ENCODE peak calls at places on chromosomes 12 and 14, in seven cellular contexts. A is GM23248, L is astrocyte, X is lung, W is HCT116, Z is heart right ventricle, P is hepatocyte. N is an unnamed sample.

GRCh38 chr14:79253576-79253975 is 957.7 kb downstream of the DIO2 start:
- DNase-seq in A (no peak), X (no peak), L (no peak), P (no peak), W (no peak), Z (no peak), N (no peak)

GRCh38 chr14:59181804-59182203 is 6.7 kb upstream of the DAAM1 start:
- DNase-seq in W (no peak), X (no peak), P (no peak), A (no peak), L (no peak), Z (no peak), N (no peak)

GRCh38 chr14:85529803-85530574 is at the start of gene FLRT2:
- DNase-seq in P (peak; percentile 62), L (no peak), A (peak; percentile 78), Z (peak; percentile 42), W (no peak), X (no peak), N (peak; percentile 73)

GRCh38 chr14:89870335-89870734 is 84.2 kb downstream of the EFCAB11 start:
- DNase-seq in L (peak; percentile 31), W (no peak), X (no peak), Z (no peak), A (no peak), P (no peak), N (no peak)

GRCh38 chr14:64856528-64857445 is 22.9 kb downstream of the SPTB start:
- DNase-seq in L (peak; percentile 8), W (no peak), Z (no peak), A (no peak), P (no peak), X (no peak), N (no peak)

GRCh38 chr14:53814371-53814770 is 142.3 kb downstream of the BMP4 start:
- DNase-seq in Z (no peak), W (no peak), L (no peak), P (no peak), A (no peak), X (no peak), N (no peak)

GRCh38 chr14:95663226-95663797 is 22.9 kb upstream of the TCL1B start:
- DNase-seq in P (no peak), Z (no peak), X (no peak), W (no peak), A (no peak), L (no peak), N (no peak)

GRCh38 chr12:77166711-77167110 is 101.3 kb upstream of the E2F7 start:
- DNase-seq in P (no peak), W (no peak), A (peak; percentile 75), Z (no peak), X (no peak), L (peak; percentile 29), N (no peak)

GRCh38 chr12:11804130-11804529 is 154.7 kb downstream of the ETV6 start:
- DNase-seq in W (no peak), P (no peak), A (no peak), Z (no peak), X (no peak), L (no peak), N (no peak)

GRCh38 chr12:108850854-108851573 is 6.4 kb downstream of the SSH1 start:
- DNase-seq in Z (peak; percentile 62), X (no peak), A (peak; percentile 87), W (no peak), P (no peak), L (peak; percentile 83), N (peak; percentile 59)

GRCh38 chr14:101408077-101408831 is 153.0 kb upstream of the DIO3 start:
- DNase-seq in W (no peak), Z (no peak), P (no peak), X (no peak), L (peak; percentile 75), A (peak; percentile 85), N (no peak)

GRCh38 chr14:23562822-23563472 is 4.6 kb downstream of the AP1G2 start:
- DNase-seq in A (peak; percentile 48), L (no peak), X (no peak), P (peak; percentile 73), Z (no peak), W (no peak), N (peak; percentile 27)

GRCh38 chr12:124385219-124385969 is 90.5 kb downstream of the RFLNA start:
- DNase-seq in X (no peak), W (no peak), P (peak; percentile 51), A (peak; percentile 92), Z (no peak), L (peak; percentile 88), N (peak; percentile 94)

DNA sequence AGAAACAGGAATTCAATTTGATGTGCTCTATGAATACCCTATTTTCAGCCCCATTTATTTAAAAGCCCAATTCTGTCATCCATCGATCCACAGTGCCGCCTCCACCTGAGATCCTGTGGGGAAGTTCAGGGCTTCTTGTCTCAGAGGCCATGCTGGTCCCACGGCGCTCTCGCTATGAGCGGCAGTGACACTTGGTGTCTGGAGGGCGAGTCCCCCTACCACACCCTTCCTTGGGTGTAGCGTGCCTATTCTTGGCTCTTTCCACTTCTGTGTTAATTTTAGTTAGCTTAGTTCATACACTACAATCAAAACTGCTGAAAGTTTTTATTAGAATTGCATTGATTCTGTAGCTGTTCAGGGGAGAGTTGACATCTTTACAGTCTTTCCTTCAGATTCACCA is 73.8 kb downstream of the DDX51 start:
- DNase-seq in L (no peak), P (no peak), W (no peak), Z (no peak), X (no peak), A (no peak), N (no peak)
- H3K4me3 ChIP-seq in L (no peak overlapping the region), P (no peak overlapping the region), W (no peak overlapping the region), Z (no peak overlapping the region), X (no peak overlapping the region), A (no peak overlapping the region), N (no peak overlapping the region)

GRCh38 chr14:98223106-98223505 is 1048.9 kb downstream of the BCL11B start:
- DNase-seq in A (no peak), W (no peak), Z (no peak), P (no peak), L (no peak), X (no peak), N (no peak)

GRCh38 chr14:98227000-98227726 is 1044.8 kb downstream of the BCL11B start:
- DNase-seq in P (no peak), X (no peak), L (no peak), A (no peak), Z (no peak), W (no peak), N (no peak)

GRCh38 chr14:98229676-98230366 is 1042.2 kb downstream of the BCL11B start:
- DNase-seq in A (no peak), L (no peak), P (no peak), W (no peak), X (no peak), Z (no peak), N (no peak)

GRCh38 chr14:98227727-98228111 is 1044.3 kb downstream of the BCL11B start:
- DNase-seq in Z (no peak), X (no peak), L (no peak), P (no peak), A (no peak), W (no peak), N (no peak)

DNA sequence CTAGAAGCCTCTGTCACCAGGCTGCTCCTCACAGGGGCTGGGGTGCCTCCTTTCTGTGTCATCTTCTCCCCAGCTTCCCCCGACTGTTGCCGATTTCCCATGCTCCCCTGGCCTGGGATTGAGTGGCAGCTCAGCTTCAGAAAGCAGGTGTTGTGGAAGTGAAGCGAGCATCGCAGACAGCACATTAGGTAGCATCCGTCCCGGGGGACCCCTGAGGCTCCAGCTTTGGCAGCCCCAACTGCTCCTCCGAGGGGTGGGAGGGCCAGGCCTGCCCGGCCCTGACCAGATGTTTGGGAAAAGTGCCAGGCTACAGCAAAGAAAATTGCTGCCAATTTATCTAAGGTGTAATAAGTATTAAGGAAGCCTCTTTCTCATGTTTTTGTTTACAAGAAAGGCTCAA is 1045.6 kb downstream of the BCL11B start:
- DNase-seq in Z (no peak), P (peak; percentile 11), A (no peak), X (no peak), W (no peak), L (no peak), N (no peak)
- H3K4me1 ChIP-seq in Z (no peaks in the 10 kb centered on the region), P (no peaks in the 10 kb centered on the region), A (no peaks in the 10 kb centered on the region), X (no peaks in the 10 kb centered on the region), W (no peaks in the 10 kb centered on the region), L (no peaks in the 10 kb centered on the region), N (no peaks in the 10 kb centered on the region)

DNA sequence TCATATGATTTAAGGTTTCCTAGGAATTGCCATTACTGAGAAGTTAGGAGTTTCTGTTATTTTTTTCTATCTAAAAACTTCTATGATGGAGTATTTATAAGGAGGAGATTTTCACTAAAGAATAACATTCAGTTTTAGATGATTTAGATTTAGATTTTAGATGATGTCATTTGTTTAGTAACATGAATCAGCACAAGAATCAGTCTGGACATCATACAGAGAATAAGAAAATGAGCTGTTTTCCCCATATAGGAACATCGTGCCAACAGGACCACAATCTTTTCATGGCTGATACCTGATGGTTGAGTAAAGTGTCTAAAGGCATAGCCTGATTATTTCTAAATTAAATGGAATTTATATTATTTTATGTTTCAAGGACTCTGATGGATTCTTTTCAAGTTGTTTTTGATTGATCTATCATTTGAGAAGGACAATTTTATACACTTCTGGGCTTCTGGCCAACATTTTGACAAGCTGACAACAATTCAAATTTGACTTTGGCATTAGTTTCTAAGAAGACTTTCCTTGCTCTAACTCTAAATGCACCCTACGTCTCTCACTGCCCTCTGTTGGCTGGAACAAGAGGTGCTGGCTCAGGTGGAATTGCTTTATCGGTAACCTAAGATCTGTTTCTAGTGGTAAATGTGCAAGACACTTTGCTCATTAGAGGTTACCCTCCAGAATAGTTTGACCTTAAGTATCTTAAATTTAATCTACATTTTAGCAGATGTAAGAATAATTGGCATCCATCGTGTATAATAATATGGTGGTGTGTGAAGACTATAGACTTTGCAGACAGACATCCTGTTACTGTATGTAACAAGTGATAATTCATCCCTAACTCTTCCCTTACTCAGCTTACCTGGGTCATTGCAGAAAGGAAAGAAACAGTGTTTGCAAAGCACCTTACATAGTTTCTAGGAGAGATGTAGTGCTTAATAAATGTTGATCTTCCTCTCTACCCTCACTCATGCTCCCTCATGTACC is 42.8 kb upstream of the CPSF6 start:
- DNase-seq in L (no peak), X (no peak), W (no peak), Z (no peak), P (no peak), A (peak; percentile 25), N (no peak)
- H3K9me3 ChIP-seq in L (peaks cover 18% of the 10 kb centered on the region), X (peaks cover 9% of the 10 kb centered on the region), W (peaks cover 12% of the 10 kb centered on the region), Z (peaks cover 44% of the 10 kb centered on the region), P (peaks cover 7% of the 10 kb centered on the region), A (no peaks in the 10 kb centered on the region), N (peaks cover 5% of the 10 kb centered on the region)

DNA sequence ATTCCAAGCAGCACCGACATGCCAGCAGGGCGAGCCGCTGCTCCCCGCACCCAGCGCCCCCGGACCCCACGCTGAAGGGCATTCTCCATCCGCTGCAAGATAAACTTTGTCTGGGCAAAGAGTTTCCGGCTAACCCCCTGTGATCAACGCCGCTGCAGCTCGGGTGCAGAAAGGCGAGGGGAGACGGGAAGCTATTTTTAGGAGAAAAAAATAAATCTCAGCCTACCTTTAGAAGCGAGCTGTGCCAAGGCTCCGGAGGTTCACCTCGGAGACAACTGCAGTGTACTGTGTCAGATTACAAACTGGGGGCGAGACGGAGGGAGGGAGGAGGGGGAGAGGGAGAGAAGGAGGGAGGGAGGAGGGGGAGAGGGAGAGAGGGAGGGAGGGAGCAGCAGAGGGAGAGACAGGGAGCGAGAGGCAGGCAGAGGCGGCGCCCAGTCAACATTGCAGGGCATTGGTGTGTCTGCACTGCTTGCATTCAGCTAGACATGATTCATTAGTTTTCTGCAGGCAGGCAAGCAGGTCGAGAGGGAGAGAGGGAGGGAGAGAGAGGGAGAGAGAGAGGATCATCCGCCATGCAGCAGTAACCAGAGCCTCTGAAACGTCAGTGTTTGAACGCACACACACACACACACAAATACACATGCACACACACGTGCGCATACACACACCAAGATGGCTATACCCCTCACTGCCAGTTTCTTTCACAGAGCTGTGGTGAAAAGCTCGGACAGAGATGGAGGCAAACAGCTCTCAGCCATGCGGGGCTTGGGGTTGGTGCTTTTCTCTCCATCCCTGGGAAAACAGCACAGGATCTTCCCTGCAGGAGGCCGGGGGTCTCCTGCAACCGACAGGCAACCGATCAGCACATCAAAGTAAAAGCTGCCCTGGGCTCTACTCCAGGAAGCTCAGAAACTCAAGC is at the start of gene RIMBP2:
- DNase-seq in W (no peak), Z (no peak), P (peak; percentile 84), A (peak; percentile 39), L (peak; percentile 34), X (no peak), N (no peak)
- H3K4me3 ChIP-seq in W (no peak within 1 kb of the TSS), Z (peak within 1 kb of the TSS; percentile 15), P (peak within 1 kb of the TSS; percentile 55), A (no peak within 1 kb of the TSS), L (no peak within 1 kb of the TSS), X (no peak within 1 kb of the TSS), N (no peak within 1 kb of the TSS)

N was measured in SJSA1.